ENCODE peak calls at places on chromosomes 7 and 10, in six cellular contexts. Z is ELR; A is T-helper 2 cell; T is effector CD4-positive, alpha-beta T cell; I is skeletal muscle cell; F is NCI-H1105. Y is an unnamed sample.

GRCh38 chr10:80471715-80472233 is 17.7 kb downstream of the TSPAN14 start:
- DNase-seq in Z (peak; percentile 84), A (no peak), T (no peak), I (no peak), F (no peak), Y (peak; percentile 64)

GRCh38 chr7:81604075-81604807 is 165.6 kb downstream of the HGF start:
- DNase-seq in Z (peak; percentile 52), A (no peak), T (no peak), I (no peak), F (no peak), Y (peak; percentile 96)

GRCh38 chr10:125134916-125135770 is 25.2 kb downstream of the CTBP2 start:
- DNase-seq in Z (no peak), A (no peak), T (no peak), I (no peak), F (no peak), Y (no peak)

GRCh38 chr10:5528989-5529701 is 4.4 kb downstream of the CALML3 start:
- DNase-seq in Z (no peak), A (no peak), T (no peak), I (no peak), F (no peak), Y (no peak)

GRCh38 chr7:104264281-104264680 is 56.5 kb upstream of the ORC5 start:
- DNase-seq in Z (peak; percentile 65), A (no peak), T (no peak), I (no peak), F (no peak), Y (peak; percentile 23)

GRCh38 chr10:64363687-64364086 is 842.5 kb downstream of the REEP3 start:
- DNase-seq in Z (no peak), A (no peak), T (no peak), I (no peak), F (no peak), Y (no peak)

GRCh38 chr7:151790095-151790825 is 86.7 kb downstream of the PRKAG2 start:
- DNase-seq in Z (no peak), A (no peak), T (no peak), I (no peak), F (no peak), Y (no peak)

GRCh38 chr10:17056781-17057191 is 72.8 kb downstream of the CUBN start:
- DNase-seq in Z (peak; percentile 78), A (no peak), T (no peak), I (no peak), F (no peak), Y (no peak)

GRCh38 chr10:113644185-113645120 is 19.4 kb downstream of the NRAP start:
- DNase-seq in Z (peak; percentile 64), A (no peak), T (no peak), I (no peak), F (no peak), Y (peak; percentile 68)

GRCh38 chr7:28705350-28705749 is 252.8 kb downstream of the TRIL start:
- DNase-seq in Z (no peak), A (no peak), T (no peak), I (no peak), F (no peak), Y (no peak)

GRCh38 chr10:8055420-8056349 is 1.2 kb downstream of the GATA3 start:
- DNase-seq in Z (no peak), A (no peak), T (no peak), I (no peak), F (no peak), Y (no peak)

GRCh38 chr7:78496226-78496625 is 697.7 kb downstream of the PHTF2 start:
- DNase-seq in Z (no peak), A (no peak), T (no peak), I (no peak), F (no peak), Y (no peak)

GRCh38 chr7:100407285-100408180 is 21.0 kb downstream of the ZCWPW1 start:
- DNase-seq in Z (peak; percentile 83), A (no peak), T (peak; percentile 29), I (peak; percentile 31), F (peak; percentile 30), Y (peak; percentile 82)

GRCh38 chr10:60148266-60148840 is 241.3 kb downstream of the ANK3 start:
- DNase-seq in Z (peak; percentile 46), A (no peak), T (no peak), I (peak; percentile 81), F (no peak), Y (peak; percentile 84)

GRCh38 chr7:101146-101545 is 91.2 kb upstream of the FAM20C start:
- DNase-seq in Z (no peak), A (no peak), T (no peak), I (no peak), F (no peak), Y (no peak)

GRCh38 chr7:1598961-1599360 is 29.1 kb upstream of the PSMG3 start:
- DNase-seq in Z (no peak), A (no peak), T (no peak), I (no peak), F (no peak), Y (no peak)

GRCh38 chr10:109374215-109374614 is 549.1 kb downstream of the XPNPEP1 start:
- DNase-seq in Z (peak; percentile 96), A (no peak), T (no peak), I (peak; percentile 65), F (no peak), Y (no peak)

GRCh38 chr10:131221632-131222277 is 89.8 kb downstream of the TCERG1L start:
- DNase-seq in Z (no peak), A (no peak), T (no peak), I (no peak), F (no peak), Y (no peak)

GRCh38 chr7:131538791-131539179 is 17.6 kb downstream of the PODXL start:
- DNase-seq in Z (no peak), A (no peak), T (no peak), I (no peak), F (no peak), Y (no peak)

GRCh38 chr10:98340261-98340675 is 72.3 kb upstream of the LOXL4 start:
- DNase-seq in Z (peak; percentile 33), A (no peak), T (no peak), I (no peak), F (no peak), Y (no peak)

GRCh38 chr7:1348836-1349335 is 110.4 kb downstream of the MICALL2 start:
- DNase-seq in Z (no peak), A (no peak), T (no peak), I (no peak), F (no peak), Y (no peak)

GRCh38 chr7:100109521-100110163 is 8.2 kb downstream of the AP4M1 start:
- DNase-seq in Z (no peak), A (no peak), T (no peak), I (no peak), F (no peak), Y (no peak)

GRCh38 chr10:58662314-58662713 is 149.6 kb downstream of the BICC1 start:
- DNase-seq in Z (peak; percentile 90), A (no peak), T (no peak), I (peak; percentile 77), F (no peak), Y (peak; percentile 67)

GRCh38 chr7:74138334-74138867 is 35.8 kb upstream of the EIF4H start:
- DNase-seq in Z (no peak), A (peak; percentile 17), T (peak; percentile 9), I (no peak), F (no peak), Y (no peak)

GRCh38 chr10:11483189-11484148 is 128.0 kb downstream of the USP6NL start:
- DNase-seq in Z (no peak), A (no peak), T (no peak), I (no peak), F (no peak), Y (no peak)

GRCh38 chr7:97971120-97971989 is 18.6 kb downstream of the OCM2 start:
- DNase-seq in Z (peak; percentile 26), A (no peak), T (peak; percentile 3), I (no peak), F (no peak), Y (peak; percentile 24)

GRCh38 chr7:114986181-114986800 is 64.4 kb downstream of the MDFIC start:
- DNase-seq in Z (no peak), A (no peak), T (no peak), I (no peak), F (no peak), Y (no peak)

GRCh38 chr7:114865564-114865963 is 56.3 kb upstream of the MDFIC start:
- DNase-seq in Z (peak; percentile 60), A (peak; percentile 39), T (peak; percentile 41), I (no peak), F (no peak), Y (peak; percentile 35)

GRCh38 chr7:20906791-20907190 is 120.1 kb upstream of the SP8 start:
- DNase-seq in Z (no peak), A (no peak), T (no peak), I (no peak), F (no peak), Y (no peak)

GRCh38 chr7:91005861-91006260 is 258.4 kb upstream of the FZD1 start:
- DNase-seq in Z (no peak), A (no peak), T (no peak), I (no peak), F (no peak), Y (no peak)

GRCh38 chr10:36730316-36730715 is 395.1 kb upstream of the ANKRD30A start:
- DNase-seq in Z (peak; percentile 32), A (no peak), T (no peak), I (no peak), F (no peak), Y (no peak)

GRCh38 chr7:39248041-39248692 is 270.5 kb downstream of the POU6F2 start:
- DNase-seq in Z (no peak), A (no peak), T (no peak), I (no peak), F (no peak), Y (peak; percentile 86)

Y was measured in A172.